ENCODE peak calls at places on chromosomes 5 and 9, in eight cellular contexts. One of them, this sample, is unnamed.

GRCh38 chr5:109688647-109688998 is 1.1 kb upstream of the MAN2A1 start:
- DNase-seq in PC-9: no peak
- DNase-seq in adrenal gland: peak
- DNase-seq in aorta: no peak
- DNase-seq in mammary epithelial cell: no peak
- DNase-seq in colonic mucosa: peak
- DNase-seq in SK-N-SH: no peak
- DNase-seq in fibroblast of lung: no peak
- DNase-seq in this sample: no peak

GRCh38 chr9:87324613-87325194 is 173.0 kb upstream of the DAPK1 start:
- DNase-seq in fibroblast of lung: peak
- DNase-seq in colonic mucosa: no peak
- DNase-seq in SK-N-SH: peak
- DNase-seq in aorta: no peak
- DNase-seq in PC-9: peak
- DNase-seq in mammary epithelial cell: peak
- DNase-seq in adrenal gland: no peak
- DNase-seq in this sample: no peak

GRCh38 chr5:6197427-6197826 is 180.9 kb downstream of the MED10 start:
- DNase-seq in SK-N-SH: no peak
- DNase-seq in PC-9: no peak
- DNase-seq in colonic mucosa: no peak
- DNase-seq in mammary epithelial cell: no peak
- DNase-seq in adrenal gland: no peak
- DNase-seq in fibroblast of lung: no peak
- DNase-seq in aorta: no peak
- DNase-seq in this sample: no peak

GRCh38 chr5:147515269-147515668 is 5.4 kb upstream of the DPYSL3 start:
- DNase-seq in fibroblast of lung: no peak
- DNase-seq in adrenal gland: no peak
- DNase-seq in colonic mucosa: no peak
- DNase-seq in mammary epithelial cell: no peak
- DNase-seq in aorta: no peak
- DNase-seq in SK-N-SH: no peak
- DNase-seq in PC-9: no peak
- DNase-seq in this sample: no peak

GRCh38 chr5:6900828-6901227 is 187.6 kb downstream of the TENT4A start:
- DNase-seq in fibroblast of lung: no peak
- DNase-seq in aorta: no peak
- DNase-seq in colonic mucosa: peak
- DNase-seq in mammary epithelial cell: no peak
- DNase-seq in SK-N-SH: no peak
- DNase-seq in PC-9: no peak
- DNase-seq in adrenal gland: no peak
- DNase-seq in this sample: no peak

GRCh38 chr5:128534729-128535128 is 3.3 kb downstream of the FBN2 start:
- DNase-seq in SK-N-SH: no peak
- DNase-seq in aorta: no peak
- DNase-seq in PC-9: peak
- DNase-seq in mammary epithelial cell: no peak
- DNase-seq in colonic mucosa: peak
- DNase-seq in adrenal gland: peak
- DNase-seq in fibroblast of lung: peak
- DNase-seq in this sample: no peak

GRCh38 chr5:66848749-66849641 is 252.8 kb downstream of the MAST4 start:
- DNase-seq in fibroblast of lung: peak
- DNase-seq in mammary epithelial cell: no peak
- DNase-seq in aorta: no peak
- DNase-seq in adrenal gland: no peak
- DNase-seq in colonic mucosa: no peak
- DNase-seq in PC-9: no peak
- DNase-seq in SK-N-SH: peak
- DNase-seq in this sample: no peak

GRCh38 chr5:77256406-77256805 is 45.9 kb downstream of the PDE8B start:
- DNase-seq in SK-N-SH: no peak
- DNase-seq in adrenal gland: no peak
- DNase-seq in mammary epithelial cell: no peak
- DNase-seq in colonic mucosa: no peak
- DNase-seq in fibroblast of lung: no peak
- DNase-seq in aorta: no peak
- DNase-seq in PC-9: no peak
- DNase-seq in this sample: no peak

GRCh38 chr5:53631251-53631650 is 70.8 kb downstream of the NDUFS4 start:
- DNase-seq in PC-9: no peak
- DNase-seq in mammary epithelial cell: no peak
- DNase-seq in aorta: no peak
- DNase-seq in adrenal gland: no peak
- DNase-seq in SK-N-SH: no peak
- DNase-seq in fibroblast of lung: no peak
- DNase-seq in colonic mucosa: no peak
- DNase-seq in this sample: no peak

GRCh38 chr5:176739461-176740051 is 70.8 kb upstream of the UNC5A start:
- DNase-seq in mammary epithelial cell: no peak
- DNase-seq in aorta: peak
- DNase-seq in fibroblast of lung: no peak
- DNase-seq in PC-9: no peak
- DNase-seq in SK-N-SH: peak
- DNase-seq in adrenal gland: no peak
- DNase-seq in colonic mucosa: peak
- DNase-seq in this sample: no peak

GRCh38 chr9:26129216-26129615 is 451.0 kb upstream of the TUSC1 start:
- DNase-seq in mammary epithelial cell: no peak
- DNase-seq in fibroblast of lung: no peak
- DNase-seq in aorta: no peak
- DNase-seq in adrenal gland: no peak
- DNase-seq in PC-9: no peak
- DNase-seq in SK-N-SH: no peak
- DNase-seq in colonic mucosa: no peak
- DNase-seq in this sample: no peak

GRCh38 chr9:105233836-105234235 is 10.6 kb upstream of the SLC44A1 start:
- DNase-seq in adrenal gland: no peak
- DNase-seq in colonic mucosa: no peak
- DNase-seq in SK-N-SH: no peak
- DNase-seq in PC-9: no peak
- DNase-seq in mammary epithelial cell: no peak
- DNase-seq in fibroblast of lung: peak
- DNase-seq in aorta: no peak
- DNase-seq in this sample: no peak

GRCh38 chr9:134315716-134316443 is 10.4 kb upstream of the RXRA start:
- DNase-seq in SK-N-SH: no peak
- DNase-seq in colonic mucosa: no peak
- DNase-seq in fibroblast of lung: no peak
- DNase-seq in PC-9: no peak
- DNase-seq in adrenal gland: no peak
- DNase-seq in aorta: peak
- DNase-seq in mammary epithelial cell: no peak
- DNase-seq in this sample: no peak

GRCh38 chr9:130225071-130225470 is 40.5 kb upstream of the HMCN2 start:
- DNase-seq in colonic mucosa: no peak
- DNase-seq in mammary epithelial cell: no peak
- DNase-seq in adrenal gland: no peak
- DNase-seq in PC-9: no peak
- DNase-seq in fibroblast of lung: no peak
- DNase-seq in aorta: no peak
- DNase-seq in SK-N-SH: no peak
- DNase-seq in this sample: no peak

GRCh38 chr5:157106668-157107461 is 2.0 kb downstream of the HAVCR2 start:
- DNase-seq in fibroblast of lung: peak
- DNase-seq in mammary epithelial cell: no peak
- DNase-seq in PC-9: no peak
- DNase-seq in SK-N-SH: no peak
- DNase-seq in colonic mucosa: no peak
- DNase-seq in adrenal gland: peak
- DNase-seq in aorta: peak
- DNase-seq in this sample: no peak

GRCh38 chr5:157109744-157110143 is 900 bp upstream of the HAVCR2 start:
- DNase-seq in colonic mucosa: no peak
- DNase-seq in mammary epithelial cell: no peak
- DNase-seq in SK-N-SH: no peak
- DNase-seq in fibroblast of lung: no peak
- DNase-seq in PC-9: no peak
- DNase-seq in aorta: no peak
- DNase-seq in adrenal gland: no peak
- DNase-seq in this sample: no peak

GRCh38 chr5:157107508-157107907 is 1.3 kb downstream of the HAVCR2 start:
- DNase-seq in colonic mucosa: no peak
- DNase-seq in fibroblast of lung: peak
- DNase-seq in mammary epithelial cell: no peak
- DNase-seq in adrenal gland: no peak
- DNase-seq in SK-N-SH: no peak
- DNase-seq in aorta: no peak
- DNase-seq in PC-9: no peak
- DNase-seq in this sample: no peak

GRCh38 chr5:157113007-157113406 is 4.2 kb upstream of the HAVCR2 start:
- DNase-seq in PC-9: no peak
- DNase-seq in fibroblast of lung: no peak
- DNase-seq in SK-N-SH: no peak
- DNase-seq in adrenal gland: no peak
- DNase-seq in colonic mucosa: no peak
- DNase-seq in aorta: no peak
- DNase-seq in mammary epithelial cell: no peak
- DNase-seq in this sample: no peak

DNA sequence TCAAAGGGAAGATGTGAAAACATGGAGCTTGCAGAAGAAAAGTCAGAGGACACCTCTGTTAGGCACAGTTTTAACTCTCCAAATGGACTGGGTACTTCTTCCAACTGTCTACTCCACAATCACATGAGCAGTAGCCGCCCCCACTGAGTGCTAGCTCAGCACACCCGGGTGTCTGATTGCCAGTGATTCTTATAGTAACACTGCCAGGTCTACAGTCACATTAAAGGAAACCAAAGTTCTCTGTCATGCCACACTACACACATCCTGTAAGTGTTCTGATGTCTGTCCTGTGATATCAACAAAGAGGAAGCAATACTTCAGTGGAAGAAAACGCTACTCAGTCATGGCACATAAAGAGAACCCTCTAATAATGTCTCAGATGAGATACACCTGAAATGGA is at the start of gene HAVCR2:
- DNase-seq in SK-N-SH: no peak
- DNase-seq in PC-9: no peak
- DNase-seq in aorta: no peak
- DNase-seq in adrenal gland: peak
- DNase-seq in mammary epithelial cell: no peak
- DNase-seq in colonic mucosa: peak
- DNase-seq in fibroblast of lung: no peak
- DNase-seq in this sample: no peak
- H3K4me3 ChIP-seq in SK-N-SH: no peak
- H3K4me3 ChIP-seq in PC-9: no peak
- H3K4me3 ChIP-seq in aorta: no peak
- H3K4me3 ChIP-seq in adrenal gland: no peak
- H3K4me3 ChIP-seq in mammary epithelial cell: no peak
- H3K4me3 ChIP-seq in colonic mucosa: peak
- H3K4me3 ChIP-seq in fibroblast of lung: no peak
- H3K4me3 ChIP-seq in this sample: no peak

DNA sequence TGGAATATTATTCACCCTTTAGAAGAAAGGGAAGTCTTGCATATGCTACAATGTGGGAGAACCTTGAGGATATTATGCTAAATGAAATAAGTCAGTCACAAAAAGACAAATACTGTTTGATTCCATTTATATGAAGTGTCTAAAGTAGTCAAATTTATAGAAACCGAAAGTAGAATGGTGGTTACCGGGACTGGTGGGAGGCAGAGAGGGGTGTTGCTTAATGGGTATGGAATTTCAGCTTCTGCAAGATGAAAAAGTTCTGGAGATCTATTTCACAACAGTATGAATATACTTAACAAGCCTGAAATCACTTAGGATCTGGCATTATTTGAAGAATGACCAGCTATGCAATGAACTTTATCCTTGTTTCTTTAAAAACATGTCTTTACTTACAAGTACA is 14.6 kb upstream of the FREM1 start:
- DNase-seq in adrenal gland: no peak
- DNase-seq in aorta: no peak
- DNase-seq in fibroblast of lung: peak
- DNase-seq in PC-9: no peak
- DNase-seq in SK-N-SH: no peak
- DNase-seq in colonic mucosa: no peak
- DNase-seq in mammary epithelial cell: peak
- DNase-seq in this sample: peak
- H3K4me3 ChIP-seq in adrenal gland: no peak
- H3K4me3 ChIP-seq in aorta: no peak
- H3K4me3 ChIP-seq in fibroblast of lung: peak
- H3K4me3 ChIP-seq in PC-9: no peak
- H3K4me3 ChIP-seq in SK-N-SH: no peak
- H3K4me3 ChIP-seq in colonic mucosa: no peak
- H3K4me3 ChIP-seq in mammary epithelial cell: no peak
- H3K4me3 ChIP-seq in this sample: no peak

DNA sequence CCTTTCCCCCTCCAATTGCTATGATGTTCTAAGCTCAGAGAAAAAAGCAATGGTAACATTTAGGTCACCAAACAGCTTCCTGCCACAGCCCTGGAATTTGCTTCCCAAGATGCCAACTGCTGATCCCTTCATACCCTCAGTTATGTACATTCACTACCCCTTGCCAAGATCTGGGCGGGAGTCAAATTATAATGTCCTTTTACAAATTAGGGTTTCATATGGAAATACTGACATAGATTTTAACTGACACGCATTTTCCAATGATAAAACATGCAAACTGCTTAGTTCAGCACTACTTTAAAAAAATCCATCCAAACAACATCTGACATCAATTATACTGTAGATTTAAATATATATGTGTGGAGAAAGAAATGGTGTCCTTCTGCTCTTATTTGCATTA is 5.0 kb downstream of the LOX start:
- DNase-seq in mammary epithelial cell: no peak
- DNase-seq in adrenal gland: no peak
- DNase-seq in fibroblast of lung: no peak
- DNase-seq in colonic mucosa: no peak
- DNase-seq in aorta: no peak
- DNase-seq in SK-N-SH: no peak
- DNase-seq in PC-9: no peak
- DNase-seq in this sample: no peak
- H3K4me3 ChIP-seq in mammary epithelial cell: no peak
- H3K4me3 ChIP-seq in adrenal gland: no peak
- H3K4me3 ChIP-seq in fibroblast of lung: no peak
- H3K4me3 ChIP-seq in colonic mucosa: no peak
- H3K4me3 ChIP-seq in aorta: no peak
- H3K4me3 ChIP-seq in SK-N-SH: no peak
- H3K4me3 ChIP-seq in PC-9: no peak
- H3K4me3 ChIP-seq in this sample: peak

DNA sequence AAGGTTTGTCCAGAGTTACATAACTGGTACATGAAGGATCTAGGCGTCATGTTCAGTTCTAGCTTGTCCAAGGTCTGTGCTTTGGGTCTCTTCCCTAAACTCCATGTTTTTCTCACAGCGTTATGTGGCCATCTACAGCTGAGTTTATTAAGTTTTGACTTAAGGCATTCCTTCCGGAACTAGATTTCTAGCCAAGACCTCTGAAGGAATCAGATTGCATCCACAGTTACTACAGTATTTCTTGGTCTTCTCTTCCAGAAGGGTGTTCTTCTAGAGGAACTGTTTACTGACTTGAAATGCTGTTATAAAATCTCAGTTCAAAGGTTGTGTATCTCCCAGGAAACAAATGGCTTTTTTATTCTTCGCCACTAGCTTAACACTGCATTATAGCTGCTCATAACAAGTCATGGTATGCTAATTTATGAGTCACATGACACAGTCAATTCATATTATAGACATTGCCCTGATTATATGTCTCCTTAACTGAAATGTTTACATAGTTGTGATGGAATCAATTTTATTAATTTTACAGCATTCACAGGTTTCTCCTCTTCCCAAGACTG is 55.3 kb upstream of the RAD23B start:
- DNase-seq in SK-N-SH: no peak
- DNase-seq in colonic mucosa: no peak
- DNase-seq in adrenal gland: no peak
- DNase-seq in mammary epithelial cell: no peak
- DNase-seq in fibroblast of lung: no peak
- DNase-seq in aorta: no peak
- DNase-seq in PC-9: no peak
- DNase-seq in this sample: no peak
- H3K4me3 ChIP-seq in SK-N-SH: no peak
- H3K4me3 ChIP-seq in colonic mucosa: no peak
- H3K4me3 ChIP-seq in adrenal gland: no peak
- H3K4me3 ChIP-seq in mammary epithelial cell: no peak
- H3K4me3 ChIP-seq in fibroblast of lung: no peak
- H3K4me3 ChIP-seq in aorta: no peak
- H3K4me3 ChIP-seq in PC-9: no peak
- H3K4me3 ChIP-seq in this sample: no peak

This sample was measured in BJ.